ENCODE peak calls at places on chromosomes 13 and 19, in nine cellular contexts. One of them, this sample, is unnamed.

GRCh38 chr13:39779337-39780270 is 124.1 kb downstream of the COG6 start:
- DNase-seq in cardiac fibroblast: peak; percentile 77
- DNase-seq in uterus: no peak
- DNase-seq in AG10803: peak; percentile 32
- DNase-seq in fibroblast of lung: peak; percentile 12
- DNase-seq in IMR-90: peak; percentile 36
- DNase-seq in fibroblast of mammary gland: peak; percentile 59
- DNase-seq in psoas muscle: no peak
- DNase-seq in adrenal gland: no peak
- DNase-seq in this sample: no peak

GRCh38 chr13:83827338-83827737 is 54.9 kb downstream of the SLITRK1 start:
- DNase-seq in cardiac fibroblast: no peak
- DNase-seq in adrenal gland: no peak
- DNase-seq in AG10803: no peak
- DNase-seq in fibroblast of lung: no peak
- DNase-seq in psoas muscle: no peak
- DNase-seq in uterus: no peak
- DNase-seq in fibroblast of mammary gland: no peak
- DNase-seq in IMR-90: no peak
- DNase-seq in this sample: no peak

GRCh38 chr13:80339841-80340642 is 884 bp downstream of the SPRY2 start:
- DNase-seq in psoas muscle: peak; percentile 55
- DNase-seq in cardiac fibroblast: peak; percentile 43
- DNase-seq in fibroblast of lung: peak; percentile 28
- DNase-seq in fibroblast of mammary gland: peak; percentile 36
- DNase-seq in AG10803: no peak
- DNase-seq in IMR-90: peak; percentile 42
- DNase-seq in adrenal gland: peak; percentile 56
- DNase-seq in uterus: peak; percentile 28
- DNase-seq in this sample: peak; percentile 56

GRCh38 chr13:112105244-112105681 is 38.3 kb downstream of the SOX1 start:
- DNase-seq in uterus: no peak
- DNase-seq in cardiac fibroblast: no peak
- DNase-seq in AG10803: no peak
- DNase-seq in psoas muscle: no peak
- DNase-seq in fibroblast of mammary gland: no peak
- DNase-seq in IMR-90: no peak
- DNase-seq in adrenal gland: no peak
- DNase-seq in fibroblast of lung: no peak
- DNase-seq in this sample: no peak

GRCh38 chr19:37389234-37389633 is 18.3 kb downstream of the ZNF527 start:
- DNase-seq in psoas muscle: no peak
- DNase-seq in adrenal gland: no peak
- DNase-seq in fibroblast of mammary gland: peak; percentile 9
- DNase-seq in IMR-90: no peak
- DNase-seq in cardiac fibroblast: no peak
- DNase-seq in AG10803: no peak
- DNase-seq in fibroblast of lung: no peak
- DNase-seq in uterus: no peak
- DNase-seq in this sample: no peak

GRCh38 chr13:55038230-55038629 is 2009.6 kb downstream of the OLFM4 start:
- DNase-seq in cardiac fibroblast: no peak
- DNase-seq in adrenal gland: no peak
- DNase-seq in uterus: no peak
- DNase-seq in AG10803: no peak
- DNase-seq in psoas muscle: no peak
- DNase-seq in fibroblast of mammary gland: no peak
- DNase-seq in fibroblast of lung: no peak
- DNase-seq in IMR-90: no peak
- DNase-seq in this sample: no peak

GRCh38 chr13:33287142-33287882 is 1.8 kb upstream of the STARD13 start:
- DNase-seq in uterus: no peak
- DNase-seq in cardiac fibroblast: no peak
- DNase-seq in fibroblast of mammary gland: no peak
- DNase-seq in adrenal gland: no peak
- DNase-seq in IMR-90: no peak
- DNase-seq in fibroblast of lung: no peak
- DNase-seq in AG10803: no peak
- DNase-seq in psoas muscle: no peak
- DNase-seq in this sample: no peak

GRCh38 chr13:54787754-54788153 is 1759.1 kb downstream of the OLFM4 start:
- DNase-seq in fibroblast of mammary gland: no peak
- DNase-seq in IMR-90: no peak
- DNase-seq in AG10803: no peak
- DNase-seq in psoas muscle: no peak
- DNase-seq in cardiac fibroblast: no peak
- DNase-seq in fibroblast of lung: no peak
- DNase-seq in uterus: no peak
- DNase-seq in adrenal gland: no peak
- DNase-seq in this sample: no peak

GRCh38 chr13:49499889-49500660 is 4.3 kb downstream of the PHF11 start:
- DNase-seq in uterus: no peak
- DNase-seq in adrenal gland: no peak
- DNase-seq in fibroblast of mammary gland: peak; percentile 74
- DNase-seq in AG10803: peak; percentile 70
- DNase-seq in cardiac fibroblast: peak; percentile 78
- DNase-seq in fibroblast of lung: peak; percentile 86
- DNase-seq in psoas muscle: no peak
- DNase-seq in IMR-90: peak; percentile 90
- DNase-seq in this sample: no peak

GRCh38 chr13:77028202-77028601 is 1.2 kb upstream of the FBXL3 start:
- DNase-seq in psoas muscle: no peak
- DNase-seq in uterus: peak; percentile 68
- DNase-seq in IMR-90: no peak
- DNase-seq in adrenal gland: peak; percentile 33
- DNase-seq in fibroblast of mammary gland: peak; percentile 75
- DNase-seq in cardiac fibroblast: peak; percentile 60
- DNase-seq in fibroblast of lung: peak; percentile 44
- DNase-seq in AG10803: peak; percentile 27
- DNase-seq in this sample: peak; percentile 57

GRCh38 chr13:46667687-46668281 is 114.8 kb downstream of the LRCH1 start:
- DNase-seq in AG10803: no peak
- DNase-seq in fibroblast of mammary gland: peak; percentile 24
- DNase-seq in uterus: no peak
- DNase-seq in adrenal gland: no peak
- DNase-seq in cardiac fibroblast: no peak
- DNase-seq in psoas muscle: no peak
- DNase-seq in IMR-90: no peak
- DNase-seq in fibroblast of lung: peak; percentile 31
- DNase-seq in this sample: no peak

GRCh38 chr19:42232435-42232834 is 10.0 kb downstream of the GSK3A start:
- DNase-seq in fibroblast of mammary gland: no peak
- DNase-seq in psoas muscle: no peak
- DNase-seq in AG10803: no peak
- DNase-seq in cardiac fibroblast: no peak
- DNase-seq in adrenal gland: no peak
- DNase-seq in IMR-90: no peak
- DNase-seq in fibroblast of lung: no peak
- DNase-seq in uterus: no peak
- DNase-seq in this sample: no peak

GRCh38 chr13:110506859-110507566 is 54.5 kb downstream of the RAB20 start:
- DNase-seq in uterus: no peak
- DNase-seq in fibroblast of lung: peak; percentile 60
- DNase-seq in fibroblast of mammary gland: no peak
- DNase-seq in adrenal gland: peak; percentile 75
- DNase-seq in AG10803: no peak
- DNase-seq in IMR-90: peak; percentile 10
- DNase-seq in cardiac fibroblast: peak; percentile 45
- DNase-seq in psoas muscle: peak; percentile 51
- DNase-seq in this sample: peak; percentile 71

GRCh38 chr13:73598021-73598712 is 536.0 kb downstream of the KLF12 start:
- DNase-seq in IMR-90: peak; percentile 82
- DNase-seq in fibroblast of mammary gland: peak; percentile 41
- DNase-seq in AG10803: no peak
- DNase-seq in psoas muscle: no peak
- DNase-seq in adrenal gland: no peak
- DNase-seq in cardiac fibroblast: peak; percentile 85
- DNase-seq in uterus: no peak
- DNase-seq in fibroblast of lung: peak; percentile 58
- DNase-seq in this sample: no peak

DNA sequence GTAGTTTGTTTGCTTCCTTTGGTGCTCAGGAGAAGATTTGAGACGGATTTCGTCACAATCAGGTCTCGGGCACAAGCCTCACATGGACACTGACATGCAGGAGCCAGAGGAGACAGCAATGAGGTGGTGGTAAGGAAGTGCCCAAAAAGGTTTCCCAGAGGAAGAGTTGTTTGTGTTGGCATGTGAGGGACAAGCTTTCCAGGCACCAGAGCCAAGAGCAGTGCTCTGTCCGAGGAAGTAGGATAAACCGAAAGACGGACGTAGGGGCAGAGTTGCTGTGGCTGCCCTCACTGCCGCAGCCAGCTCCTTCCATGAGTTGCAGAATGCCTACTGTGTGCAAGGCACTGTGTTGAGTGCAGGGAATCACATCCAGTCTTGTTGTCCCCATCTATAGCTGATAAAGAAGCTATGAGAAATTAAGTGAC is 27.7 kb downstream of the SAE1 start:
- DNase-seq in IMR-90: no peak
- DNase-seq in uterus: peak; percentile 19
- DNase-seq in cardiac fibroblast: no peak
- DNase-seq in fibroblast of mammary gland: no peak
- DNase-seq in AG10803: no peak
- DNase-seq in psoas muscle: no peak
- DNase-seq in fibroblast of lung: no peak
- DNase-seq in adrenal gland: no peak
- DNase-seq in this sample: no peak
- H3K4me3 ChIP-seq in IMR-90: no peak overlapping the region
- H3K4me3 ChIP-seq in uterus: no peak overlapping the region
- H3K4me3 ChIP-seq in cardiac fibroblast: no peak overlapping the region
- H3K4me3 ChIP-seq in fibroblast of mammary gland: no peak overlapping the region
- H3K4me3 ChIP-seq in AG10803: no peak overlapping the region
- H3K4me3 ChIP-seq in psoas muscle: peak overlapping the region; percentile 22
- H3K4me3 ChIP-seq in fibroblast of lung: no peak overlapping the region
- H3K4me3 ChIP-seq in adrenal gland: peak overlapping the region; percentile 7
- H3K4me3 ChIP-seq in this sample: no peak overlapping the region

GRCh38 chr13:52387721-52388120 is 18.3 kb downstream of the THSD1 start:
- DNase-seq in IMR-90: no peak
- DNase-seq in uterus: no peak
- DNase-seq in AG10803: no peak
- DNase-seq in fibroblast of lung: no peak
- DNase-seq in cardiac fibroblast: no peak
- DNase-seq in fibroblast of mammary gland: no peak
- DNase-seq in psoas muscle: no peak
- DNase-seq in adrenal gland: no peak
- DNase-seq in this sample: no peak
- H3K4me3 ChIP-seq in IMR-90: no peak overlapping the region
- H3K4me3 ChIP-seq in uterus: no peak overlapping the region
- H3K4me3 ChIP-seq in AG10803: no peak overlapping the region
- H3K4me3 ChIP-seq in fibroblast of lung: no peak overlapping the region
- H3K4me3 ChIP-seq in cardiac fibroblast: no peak overlapping the region
- H3K4me3 ChIP-seq in fibroblast of mammary gland: no peak overlapping the region
- H3K4me3 ChIP-seq in psoas muscle: no peak overlapping the region
- H3K4me3 ChIP-seq in adrenal gland: no peak overlapping the region
- H3K4me3 ChIP-seq in this sample: no peak overlapping the region

GRCh38 chr13:28532226-28533048 is 37.5 kb upstream of the FLT1 start:
- DNase-seq in cardiac fibroblast: peak; percentile 2
- DNase-seq in AG10803: no peak
- DNase-seq in psoas muscle: peak; percentile 23
- DNase-seq in fibroblast of lung: no peak
- DNase-seq in adrenal gland: peak; percentile 32
- DNase-seq in uterus: no peak
- DNase-seq in fibroblast of mammary gland: no peak
- DNase-seq in IMR-90: no peak
- DNase-seq in this sample: peak; percentile 55

GRCh38 chr13:28534210-28534609 is 39.3 kb upstream of the FLT1 start:
- DNase-seq in adrenal gland: no peak
- DNase-seq in psoas muscle: no peak
- DNase-seq in cardiac fibroblast: no peak
- DNase-seq in AG10803: no peak
- DNase-seq in fibroblast of mammary gland: no peak
- DNase-seq in uterus: no peak
- DNase-seq in fibroblast of lung: no peak
- DNase-seq in IMR-90: no peak
- DNase-seq in this sample: no peak

GRCh38 chr13:28531956-28532225 is 37.0 kb upstream of the FLT1 start:
- DNase-seq in fibroblast of lung: no peak
- DNase-seq in fibroblast of mammary gland: no peak
- DNase-seq in psoas muscle: no peak
- DNase-seq in IMR-90: no peak
- DNase-seq in cardiac fibroblast: no peak
- DNase-seq in AG10803: no peak
- DNase-seq in uterus: no peak
- DNase-seq in adrenal gland: no peak
- DNase-seq in this sample: no peak

GRCh38 chr13:28533441-28534166 is 38.7 kb upstream of the FLT1 start:
- DNase-seq in fibroblast of lung: no peak
- DNase-seq in uterus: no peak
- DNase-seq in fibroblast of mammary gland: no peak
- DNase-seq in cardiac fibroblast: no peak
- DNase-seq in AG10803: no peak
- DNase-seq in psoas muscle: no peak
- DNase-seq in adrenal gland: no peak
- DNase-seq in IMR-90: no peak
- DNase-seq in this sample: no peak

GRCh38 chr13:28533049-28533436 is 38.1 kb upstream of the FLT1 start:
- DNase-seq in cardiac fibroblast: no peak
- DNase-seq in uterus: no peak
- DNase-seq in fibroblast of mammary gland: no peak
- DNase-seq in adrenal gland: no peak
- DNase-seq in fibroblast of lung: no peak
- DNase-seq in AG10803: no peak
- DNase-seq in psoas muscle: no peak
- DNase-seq in IMR-90: no peak
- DNase-seq in this sample: peak; percentile 23
- H3K4me3 ChIP-seq in cardiac fibroblast: peak overlapping the region; percentile 30
- H3K4me3 ChIP-seq in uterus: peak overlapping the region; percentile 32
- H3K4me3 ChIP-seq in fibroblast of mammary gland: peak overlapping the region; percentile 23
- H3K4me3 ChIP-seq in adrenal gland: peak overlapping the region; percentile 52
- H3K4me3 ChIP-seq in fibroblast of lung: peak overlapping the region; percentile 16
- H3K4me3 ChIP-seq in AG10803: peak overlapping the region; percentile 39
- H3K4me3 ChIP-seq in psoas muscle: peak overlapping the region; percentile 59
- H3K4me3 ChIP-seq in IMR-90: peak overlapping the region; percentile 43
- H3K4me3 ChIP-seq in this sample: peak overlapping the region; percentile 23

GRCh38 chr13:78601124-78601885 is 2.0 kb downstream of the POU4F1 start:
- DNase-seq in adrenal gland: no peak
- DNase-seq in fibroblast of lung: peak; percentile 15
- DNase-seq in AG10803: no peak
- DNase-seq in psoas muscle: no peak
- DNase-seq in cardiac fibroblast: no peak
- DNase-seq in IMR-90: peak; percentile 7
- DNase-seq in fibroblast of mammary gland: peak; percentile 12
- DNase-seq in uterus: no peak
- DNase-seq in this sample: no peak

GRCh38 chr13:78600317-78600899 is 2.9 kb downstream of the POU4F1 start:
- DNase-seq in psoas muscle: no peak
- DNase-seq in adrenal gland: no peak
- DNase-seq in uterus: no peak
- DNase-seq in cardiac fibroblast: no peak
- DNase-seq in AG10803: no peak
- DNase-seq in fibroblast of mammary gland: no peak
- DNase-seq in fibroblast of lung: peak; percentile 5
- DNase-seq in IMR-90: no peak
- DNase-seq in this sample: no peak

GRCh38 chr13:78602561-78603239 is 652 bp downstream of the POU4F1 start:
- DNase-seq in IMR-90: no peak
- DNase-seq in fibroblast of lung: peak; percentile 14
- DNase-seq in AG10803: no peak
- DNase-seq in cardiac fibroblast: no peak
- DNase-seq in adrenal gland: no peak
- DNase-seq in psoas muscle: no peak
- DNase-seq in fibroblast of mammary gland: no peak
- DNase-seq in uterus: no peak
- DNase-seq in this sample: no peak

GRCh38 chr13:78603240-78603947 is at the start of gene POU4F1:
- DNase-seq in fibroblast of mammary gland: peak; percentile 30
- DNase-seq in uterus: no peak
- DNase-seq in cardiac fibroblast: no peak
- DNase-seq in adrenal gland: no peak
- DNase-seq in AG10803: no peak
- DNase-seq in psoas muscle: peak; percentile 59
- DNase-seq in fibroblast of lung: peak; percentile 26
- DNase-seq in IMR-90: peak; percentile 11
- DNase-seq in this sample: no peak

GRCh38 chr13:78601886-78602560 is 1.3 kb downstream of the POU4F1 start:
- DNase-seq in IMR-90: no peak
- DNase-seq in AG10803: no peak
- DNase-seq in psoas muscle: no peak
- DNase-seq in fibroblast of mammary gland: no peak
- DNase-seq in adrenal gland: no peak
- DNase-seq in fibroblast of lung: no peak
- DNase-seq in uterus: no peak
- DNase-seq in cardiac fibroblast: no peak
- DNase-seq in this sample: no peak
- H3K4me3 ChIP-seq in IMR-90: no peak overlapping the region
- H3K4me3 ChIP-seq in AG10803: no peak overlapping the region
- H3K4me3 ChIP-seq in psoas muscle: peak overlapping the region; percentile 66
- H3K4me3 ChIP-seq in fibroblast of mammary gland: no peak overlapping the region
- H3K4me3 ChIP-seq in adrenal gland: peak overlapping the region; percentile 41
- H3K4me3 ChIP-seq in fibroblast of lung: no peak overlapping the region
- H3K4me3 ChIP-seq in uterus: no peak overlapping the region
- H3K4me3 ChIP-seq in cardiac fibroblast: no peak overlapping the region
- H3K4me3 ChIP-seq in this sample: peak overlapping the region; percentile 36